ENCODE peak calls at places on chromosome 14, in five cellular contexts. A, F, U, C and L are unnamed samples.

GRCh38 chr14:61215222-61216010 is 65.7 kb downstream of the TMEM30B start:
- DNase-seq in F (no peak), U (no peak), A (no peak), C (no peak), L (no peak)

GRCh38 chr14:53943751-53944083 is 12.9 kb downstream of the BMP4 start:
- DNase-seq in U (no peak), F (no peak), C (no peak), A (no peak), L (no peak)

GRCh38 chr14:65495196-65495595 is 82.7 kb downstream of the FUT8 start:
- DNase-seq in A (no peak), F (no peak), C (no peak), U (no peak), L (no peak)

GRCh38 chr14:59490756-59491155 is 6.4 kb downstream of the JKAMP start:
- DNase-seq in F (no peak), A (no peak), C (no peak), U (no peak), L (no peak)

GRCh38 chr14:72565200-72565599 is 328.7 kb downstream of the DPF3 start:
- DNase-seq in C (no peak), U (no peak), A (no peak), F (no peak), L (no peak)

GRCh38 chr14:61350427-61350826 is 29.0 kb downstream of the PRKCH start:
- DNase-seq in U (no peak), C (no peak), F (no peak), A (no peak), L (no peak)

GRCh38 chr14:56569174-56569573 is 10.4 kb upstream of the TMEM260 start:
- DNase-seq in F (no peak), A (no peak), U (no peak), C (no peak), L (no peak)

GRCh38 chr14:28609228-28609828 is 157.3 kb upstream of the FOXG1 start:
- DNase-seq in C (peak), U (peak), F (peak), A (peak), L (peak)

GRCh38 chr14:58705066-58705465 is 67.3 kb downstream of the DACT1 start:
- DNase-seq in C (no peak), U (no peak), F (no peak), A (no peak), L (peak)

GRCh38 chr14:23361763-23362162 is 3.2 kb downstream of the EFS start:
- DNase-seq in A (no peak), U (no peak), C (no peak), F (no peak), L (no peak)

GRCh38 chr14:38992067-38992835 is 110.8 kb downstream of the SEC23A start:
- DNase-seq in U (no peak), A (no peak), C (no peak), F (no peak), L (no peak)

GRCh38 chr14:58151701-58152568 is at the start of gene ARMH4:
- DNase-seq in A (peak), F (no peak), U (peak), C (peak), L (peak)

GRCh38 chr14:61561657-61562276 is 133.5 kb upstream of the HIF1A start:
- DNase-seq in F (no peak), C (no peak), A (peak), U (peak), L (peak)

GRCh38 chr14:76581592-76581991 is 179.7 kb upstream of the VASH1 start:
- DNase-seq in A (no peak), U (no peak), C (no peak), F (no peak), L (no peak)

GRCh38 chr14:57933363-57933762 is 67.5 kb upstream of the SLC35F4 start:
- DNase-seq in C (no peak), U (no peak), F (no peak), A (no peak), L (no peak)

GRCh38 chr14:33359288-33359881 is 420.7 kb downstream of the NPAS3 start:
- DNase-seq in A (no peak), C (no peak), U (no peak), F (no peak), L (no peak)

GRCh38 chr14:103332143-103332919 is 1.7 kb upstream of the EIF5 start:
- DNase-seq in U (no peak), F (no peak), A (no peak), C (no peak), L (no peak)

GRCh38 chr14:62546862-62547474 is 498.3 kb downstream of the KCNH5 start:
- DNase-seq in A (no peak), U (no peak), C (peak), F (no peak), L (no peak)

GRCh38 chr14:105486333-105486973 is at the start of gene CRIP1:
- DNase-seq in C (no peak), F (no peak), A (no peak), U (no peak), L (no peak)

GRCh38 chr14:93544212-93544611 is 113.5 kb downstream of the UNC79 start:
- DNase-seq in C (no peak), A (no peak), F (no peak), U (no peak), L (no peak)

GRCh38 chr14:42475289-42475688 is 868.6 kb downstream of the LRFN5 start:
- DNase-seq in A (no peak), C (no peak), F (no peak), U (no peak), L (no peak)

GRCh38 chr14:48304729-48305128 is 629.3 kb upstream of the MDGA2 start:
- DNase-seq in F (no peak), C (no peak), U (no peak), A (no peak), L (no peak)

GRCh38 chr14:103928011-103928890 is at the start of gene TDRD9:
- DNase-seq in A (no peak), C (no peak), U (no peak), F (no peak), L (no peak)

GRCh38 chr14:98956181-98956580 is 315.8 kb downstream of the BCL11B start:
- DNase-seq in U (no peak), A (no peak), F (no peak), C (peak), L (no peak)

GRCh38 chr14:103185051-103186027 is 62.1 kb downstream of the TNFAIP2 start:
- DNase-seq in C (no peak), U (peak), A (peak), F (peak), L (peak)

GRCh38 chr14:91059576-91060471 is 617 bp downstream of the RPS6KA5 start:
- DNase-seq in U (peak), C (peak), F (no peak), A (no peak), L (peak)
- TF ChIP-seq CTCF in U (no peak), C (no peak), F (peak), A (no peak), L (no peak)

GRCh38 chr14:95098984-95099599 is 58.2 kb downstream of the DICER1 start:
- DNase-seq in U (peak), C (no peak), F (peak), A (peak), L (peak)
- TF ChIP-seq SIN3A in U (no peak), C (no peak), F (no peak), A (no peak), L (no peak)

GRCh38 chr14:67887478-67887877 is 67.9 kb downstream of the RAD51B start:
- DNase-seq in C (no peak), F (no peak), A (no peak), U (no peak), L (no peak)

GRCh38 chr14:67886221-67886620 is 66.6 kb downstream of the RAD51B start:
- DNase-seq in C (no peak), F (no peak), U (no peak), A (no peak), L (no peak)

GRCh38 chr14:67881225-67881624 is 61.6 kb downstream of the RAD51B start:
- DNase-seq in C (no peak), F (no peak), U (no peak), A (no peak), L (no peak)

GRCh38 chr14:67882973-67883372 is 63.4 kb downstream of the RAD51B start:
- DNase-seq in C (no peak), F (no peak), U (no peak), A (no peak), L (no peak)

GRCh38 chr14:67883717-67884116 is 64.1 kb downstream of the RAD51B start:
- DNase-seq in A (no peak), F (no peak), C (no peak), U (no peak), L (no peak)
- TF ChIP-seq CTCF in A (peak), F (peak), C (no peak), U (no peak), L (peak)

DNA sequence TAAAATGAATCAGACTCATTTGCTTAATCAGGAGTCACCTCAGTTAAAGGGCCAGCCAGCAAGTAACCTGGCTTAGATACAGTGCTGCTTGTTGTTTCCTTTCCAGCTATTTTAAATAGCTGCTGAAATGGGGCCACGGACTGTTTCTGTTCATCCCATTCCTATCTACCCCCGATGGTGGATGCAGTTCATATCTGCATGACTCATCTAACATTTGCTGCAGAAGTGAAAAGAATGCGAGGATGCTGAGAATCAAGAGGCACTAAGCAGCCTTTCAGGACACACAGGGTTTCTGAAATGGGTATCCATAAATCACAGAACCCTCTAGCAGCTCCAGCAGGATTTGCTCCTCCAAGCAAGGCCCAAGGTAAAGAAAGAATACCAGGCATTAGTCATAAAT is 60.2 kb upstream of the RTRAF start:
- DNase-seq in C (no peak), U (no peak), F (no peak), A (no peak), L (no peak)
- TF ChIP-seq SIN3A in C (no peak), U (no peak), F (no peak), A (no peak), L (no peak)